ENCODE peak calls at places on chromosomes 3 and 15, in ten cellular contexts. W, R, O, J, E, L, Q, Z, X and M are unnamed samples.

GRCh38 chr15:51814616-51815015 is 14.8 kb upstream of the TMOD3 start:
- DNase-seq in W (no peak), R (no peak), O (no peak), J (no peak), E (no peak), L (no peak), Q (no peak), Z (no peak), X (no peak), M (no peak)

GRCh38 chr15:99408236-99409096 is 157.2 kb downstream of the LRRC28 start:
- DNase-seq in W (no peak), R (peak; percentile 59), O (no peak), J (no peak), E (no peak), L (no peak), Q (no peak), Z (no peak), X (peak; percentile 65), M (no peak)

GRCh38 chr3:122681294-122682015 is 816 bp downstream of the PARP14 start:
- DNase-seq in W (no peak), R (no peak), O (no peak), J (no peak), E (no peak), L (no peak), Q (no peak), Z (no peak), X (peak; percentile 26), M (no peak)

GRCh38 chr3:42256135-42256819 is 9.7 kb downstream of the CCK start:
- DNase-seq in W (no peak), R (peak; percentile 10), O (peak; percentile 42), J (no peak), E (no peak), L (no peak), Q (no peak), Z (no peak), X (no peak), M (no peak)

GRCh38 chr15:84715442-84716035 is 400 bp downstream of the SEC11A start:
- DNase-seq in W (no peak), R (peak; percentile 66), O (no peak), J (peak; percentile 42), E (peak; percentile 13), L (no peak), Q (no peak), Z (no peak), X (no peak), M (no peak)

GRCh38 chr3:38985981-38986380 is 65.8 kb downstream of the SCN11A start:
- DNase-seq in W (no peak), R (no peak), O (no peak), J (no peak), E (no peak), L (no peak), Q (no peak), Z (peak; percentile 62), X (no peak), M (no peak)

GRCh38 chr15:69604050-69604378 is 151.4 kb downstream of the RPLP1 start:
- DNase-seq in W (no peak), R (no peak), O (no peak), J (no peak), E (no peak), L (no peak), Q (no peak), Z (no peak), X (no peak), M (no peak)

GRCh38 chr3:37668831-37669610 is 192.7 kb upstream of the CTDSPL start:
- DNase-seq in W (peak; percentile 50), R (no peak), O (no peak), J (no peak), E (no peak), L (no peak), Q (no peak), Z (no peak), X (peak; percentile 70), M (no peak)

GRCh38 chr3:10554746-10555145 is 49.4 kb upstream of the ATP2B2 start:
- DNase-seq in W (no peak), R (no peak), O (no peak), J (no peak), E (no peak), L (no peak), Q (no peak), Z (no peak), X (no peak), M (no peak)

GRCh38 chr3:177459397-177459796 is 262.1 kb upstream of the TBL1XR1 start:
- DNase-seq in W (no peak), R (peak; percentile 70), O (no peak), J (no peak), E (no peak), L (no peak), Q (no peak), Z (no peak), X (no peak), M (no peak)

GRCh38 chr3:115156255-115156654 is 9.2 kb upstream of the ZBTB20 start:
- DNase-seq in W (no peak), R (no peak), O (no peak), J (no peak), E (no peak), L (no peak), Q (no peak), Z (no peak), X (no peak), M (no peak)

GRCh38 chr3:96331341-96331740 is 483.1 kb upstream of the EPHA6 start:
- DNase-seq in W (no peak), R (peak; percentile 47), O (no peak), J (no peak), E (no peak), L (no peak), Q (no peak), Z (no peak), X (no peak), M (no peak)

GRCh38 chr3:146590521-146590920 is 14.6 kb downstream of the PLSCR5 start:
- DNase-seq in W (no peak), R (peak; percentile 44), O (no peak), J (no peak), E (no peak), L (peak; percentile 7), Q (no peak), Z (no peak), X (no peak), M (no peak)